ENCODE peak calls at places on chromosome 9, in ten cellular contexts. J is AG10803, U is kidney, P is choroid plexus epithelial cell, N is epithelial cell of esophagus, M is fibroblast of lung, Z is RWPE2, T is uterus, W is dorsolateral prefrontal cortex, H is sigmoid colon. E is an unnamed sample.

GRCh38 chr9:2872941-2873323 is 29.0 kb upstream of the PUM3 start:
- DNase-seq in J (no peak), U (no peak), P (no peak), N (peak; percentile 9), M (no peak), Z (no peak), T (no peak), W (no peak), H (no peak), E (no peak)

GRCh38 chr9:94920439-94920951 is 194.0 kb downstream of the AOPEP start:
- DNase-seq in J (peak; percentile 98), U (peak; percentile 89), P (peak; percentile 61), N (peak; percentile 32), M (peak; percentile 74), Z (no peak), T (peak; percentile 86), W (no peak), H (peak; percentile 79), E (no peak)

GRCh38 chr9:125435776-125436612 is 174.4 kb downstream of the GAPVD1 start:
- DNase-seq in J (no peak), U (peak; percentile 62), P (no peak), N (no peak), M (no peak), Z (no peak), T (no peak), W (no peak), H (no peak), E (no peak)

GRCh38 chr9:21711504-21711903 is 90.9 kb upstream of the MTAP start:
- DNase-seq in J (peak; percentile 39), U (no peak), P (peak; percentile 37), N (peak; percentile 99), M (peak; percentile 76), Z (no peak), T (no peak), W (no peak), H (no peak), E (no peak)

GRCh38 chr9:136481558-136481957 is 1.3 kb downstream of the SEC16A start:
- DNase-seq in J (no peak), U (no peak), P (peak; percentile 4), N (no peak), M (no peak), Z (no peak), T (no peak), W (no peak), H (no peak), E (no peak)

GRCh38 chr9:94746541-94747505 is 20.3 kb downstream of the AOPEP start:
- DNase-seq in J (no peak), U (no peak), P (no peak), N (no peak), M (peak; percentile 13), Z (no peak), T (no peak), W (no peak), H (no peak), E (no peak)

GRCh38 chr9:114282926-114283325 is 40.0 kb upstream of the ORM1 start:
- DNase-seq in J (peak; percentile 95), U (peak; percentile 24), P (peak; percentile 75), N (peak; percentile 78), M (peak; percentile 91), Z (peak; percentile 32), T (peak; percentile 44), W (peak; percentile 36), H (peak; percentile 39), E (no peak)

GRCh38 chr9:93094294-93095204 is 1.5 kb upstream of the CARD19 start:
- DNase-seq in J (no peak), U (peak; percentile 84), P (no peak), N (no peak), M (no peak), Z (peak; percentile 46), T (peak; percentile 70), W (peak; percentile 42), H (peak; percentile 87), E (no peak)

GRCh38 chr9:16867571-16868311 is 2.7 kb downstream of the BNC2 start:
- DNase-seq in J (peak; percentile 79), U (no peak), P (peak; percentile 92), N (peak; percentile 32), M (peak; percentile 82), Z (no peak), T (peak; percentile 51), W (no peak), H (peak; percentile 82), E (no peak)

GRCh38 chr9:113738898-113739604 is 137.1 kb upstream of the ZNF618 start:
- DNase-seq in J (no peak), U (no peak), P (no peak), N (no peak), M (no peak), Z (no peak), T (no peak), W (no peak), H (no peak), E (no peak)

GRCh38 chr9:81410201-81410600 is 279.1 kb downstream of the TLE1 start:
- DNase-seq in J (peak; percentile 35), U (no peak), P (peak; percentile 72), N (peak; percentile 95), M (peak; percentile 95), Z (no peak), T (no peak), W (no peak), H (no peak), E (peak; percentile 66)

GRCh38 chr9:137396808-137397367 is 26.1 kb downstream of the EXD3 start:
- DNase-seq in J (no peak), U (peak; percentile 53), P (no peak), N (no peak), M (no peak), Z (no peak), T (no peak), W (no peak), H (no peak), E (no peak)

GRCh38 chr9:38484076-38484637 is 59.9 kb upstream of the IGFBPL1 start:
- DNase-seq in J (no peak), U (no peak), P (no peak), N (no peak), M (no peak), Z (no peak), T (no peak), W (no peak), H (no peak), E (no peak)
- H3K4me3 ChIP-seq in J (no peak overlapping the region), U (no peak overlapping the region), P (no peak overlapping the region), N (no peak overlapping the region), M (no peak overlapping the region), Z (no peak overlapping the region), T (no peak overlapping the region), W (no peak overlapping the region), H (no peak overlapping the region), E (no peak overlapping the region)

DNA sequence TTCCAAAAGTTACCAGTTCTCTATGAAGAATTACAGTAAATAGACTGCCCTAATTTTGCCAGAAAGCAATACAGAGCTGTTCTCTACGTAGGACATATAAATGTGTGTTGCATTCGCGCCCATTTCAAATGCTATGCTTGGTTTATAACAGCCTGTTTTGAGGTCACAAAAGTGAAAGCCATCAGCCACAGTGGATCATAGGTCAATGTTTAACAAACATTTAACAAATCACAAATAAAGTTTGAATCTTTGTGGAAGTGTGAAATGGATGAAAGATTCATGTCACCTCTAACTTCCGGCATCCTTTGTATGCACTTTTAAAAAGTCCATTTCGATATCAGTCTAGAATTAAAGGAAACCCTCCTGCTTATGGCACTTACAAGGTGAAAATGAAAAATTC is 371.3 kb downstream of the GLIS3 start:
- DNase-seq in J (no peak), U (no peak), P (no peak), N (no peak), M (no peak), Z (no peak), T (no peak), W (no peak), H (no peak), E (no peak)
- TF ChIP-seq CTCF in J (no peak), U (no peak), P (no peak), N (no peak), M (no peak), Z (no peak), T (no peak), W (no peak), H (no peak), E (no peak)

GRCh38 chr9:131737426-131737825 is 2.5 kb downstream of the RAPGEF1 start:
- DNase-seq in J (no peak), U (no peak), P (no peak), N (no peak), M (no peak), Z (no peak), T (no peak), W (no peak), H (no peak), E (no peak)
- H3K4me3 ChIP-seq in J (no peak overlapping the region), U (no peak overlapping the region), P (no peak overlapping the region), N (no peak overlapping the region), M (no peak overlapping the region), Z (no peak overlapping the region), T (no peak overlapping the region), W (no peak overlapping the region), H (no peak overlapping the region), E (no peak overlapping the region)

DNA sequence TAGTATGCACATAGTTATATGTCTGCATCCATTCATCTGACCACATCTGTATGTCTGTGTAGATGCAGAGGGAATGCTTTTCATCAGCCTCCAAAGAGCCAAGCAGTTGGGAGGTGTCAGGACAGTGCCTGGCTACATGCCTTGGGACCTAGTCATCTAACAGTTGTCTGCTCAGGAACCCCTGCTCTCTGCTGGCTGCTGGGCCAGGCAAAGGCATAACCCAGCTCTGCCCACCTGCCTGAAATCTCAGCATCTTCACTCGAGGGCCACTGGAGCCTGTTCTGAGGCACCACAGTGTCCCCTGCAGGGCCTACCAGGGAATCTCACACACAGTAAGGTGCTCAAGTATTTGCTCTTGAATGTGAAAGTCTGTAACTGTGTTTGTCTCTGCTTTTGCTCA is 3.7 kb downstream of the C9orf50 start:
- DNase-seq in J (peak; percentile 73), U (peak; percentile 33), P (peak; percentile 84), N (peak; percentile 83), M (peak; percentile 82), Z (no peak), T (no peak), W (peak; percentile 62), H (no peak), E (no peak)
- TF ChIP-seq CTCF in J (peak; percentile 78), U (peak; percentile 30), P (peak; percentile 87), N (peak; percentile 73), M (peak; percentile 73), Z (peak; percentile 42), T (no peak), W (no peak), H (no peak), E (peak; percentile 84)